ENCODE peak calls at places on chromosomes 5 and 9, in seven cellular contexts. D is psoas muscle, P is astrocyte, X is lung, N is upper lobe of right lung, G is endothelial cell of umbilical vein, S is suprapubic skin. Q is an unnamed sample.

GRCh38 chr9:6055213-6055612 is 39.8 kb upstream of the RANBP6 start:
- DNase-seq in D (no peak), P (peak), X (peak), N (no peak), G (peak), S (no peak), Q (no peak)

GRCh38 chr5:107542428-107542827 is 128.3 kb downstream of the EFNA5 start:
- DNase-seq in D (peak), P (peak), X (peak), N (peak), G (peak), S (peak), Q (peak)

GRCh38 chr9:128787583-128788156 is 617 bp downstream of the TBC1D13 start:
- DNase-seq in D (no peak), P (no peak), X (no peak), N (no peak), G (peak), S (no peak), Q (no peak)

GRCh38 chr5:136012041-136012804 is 16.6 kb upstream of the TGFBI start:
- DNase-seq in D (no peak), P (peak), X (no peak), N (no peak), G (peak), S (no peak), Q (no peak)

GRCh38 chr5:171207256-171207866 is 101.7 kb upstream of the TLX3 start:
- DNase-seq in D (no peak), P (peak), X (no peak), N (no peak), G (peak), S (no peak), Q (no peak)

GRCh38 chr9:95494416-95495371 is 22.1 kb downstream of the PTCH1 start:
- DNase-seq in D (no peak), P (peak), X (no peak), N (no peak), G (no peak), S (no peak), Q (no peak)

GRCh38 chr9:136421791-136422190 is 11.3 kb downstream of the PMPCA start:
- DNase-seq in D (no peak), P (no peak), X (no peak), N (no peak), G (no peak), S (no peak), Q (no peak)

GRCh38 chr9:7799934-7800285 is 332 bp upstream of the DMAC1 start:
- DNase-seq in D (no peak), P (no peak), X (no peak), N (no peak), G (no peak), S (no peak), Q (no peak)

GRCh38 chr5:73355083-73355482 is 93.5 kb downstream of the FOXD1 start:
- DNase-seq in D (no peak), P (peak), X (no peak), N (no peak), G (no peak), S (no peak), Q (no peak)

GRCh38 chr5:145484195-145484594 is 350.9 kb downstream of the PRELID2 start:
- DNase-seq in D (no peak), P (peak), X (no peak), N (no peak), G (peak), S (no peak), Q (no peak)

GRCh38 chr5:59813761-59814562 is 79.6 kb downstream of the PDE4D start:
- DNase-seq in D (no peak), P (peak), X (no peak), N (no peak), G (peak), S (no peak), Q (no peak)

GRCh38 chr5:1322955-1323802 is 21.7 kb downstream of the CLPTM1L start:
- DNase-seq in D (no peak), P (no peak), X (no peak), N (peak), G (no peak), S (peak), Q (peak)

GRCh38 chr9:93776873-93777272 is 178.3 kb downstream of the BARX1 start:
- DNase-seq in D (no peak), P (no peak), X (no peak), N (no peak), G (no peak), S (no peak), Q (no peak)

GRCh38 chr5:1480217-1480616 is 35.0 kb upstream of the SLC6A3 start:
- DNase-seq in D (peak), P (no peak), X (peak), N (peak), G (no peak), S (no peak), Q (no peak)

GRCh38 chr5:55668356-55668755 is 43.8 kb downstream of the SLC38A9 start:
- DNase-seq in D (no peak), P (peak), X (no peak), N (no peak), G (peak), S (no peak), Q (no peak)

GRCh38 chr9:85332487-85332886 is 409.3 kb downstream of the AGTPBP1 start:
- DNase-seq in D (no peak), P (no peak), X (no peak), N (no peak), G (peak), S (no peak), Q (no peak)
- TF ChIP-seq CTCF in D (no peak), P (peak), X (no peak), N (no peak), G (peak), S (no peak), Q (no peak)

GRCh38 chr9:121299125-121299466 is 31.1 kb downstream of the GSN start:
- DNase-seq in D (no peak), P (no peak), X (no peak), N (no peak), G (peak), S (peak), Q (peak)

GRCh38 chr9:121298016-121298538 is 30.1 kb downstream of the GSN start:
- DNase-seq in D (no peak), P (no peak), X (no peak), N (no peak), G (no peak), S (peak), Q (peak)

GRCh38 chr9:121297414-121297813 is 29.5 kb downstream of the GSN start:
- DNase-seq in D (no peak), P (no peak), X (no peak), N (no peak), G (no peak), S (peak), Q (no peak)

GRCh38 chr9:121299467-121300282 is 31.7 kb downstream of the GSN start:
- DNase-seq in D (peak), P (no peak), X (peak), N (peak), G (peak), S (peak), Q (peak)

DNA sequence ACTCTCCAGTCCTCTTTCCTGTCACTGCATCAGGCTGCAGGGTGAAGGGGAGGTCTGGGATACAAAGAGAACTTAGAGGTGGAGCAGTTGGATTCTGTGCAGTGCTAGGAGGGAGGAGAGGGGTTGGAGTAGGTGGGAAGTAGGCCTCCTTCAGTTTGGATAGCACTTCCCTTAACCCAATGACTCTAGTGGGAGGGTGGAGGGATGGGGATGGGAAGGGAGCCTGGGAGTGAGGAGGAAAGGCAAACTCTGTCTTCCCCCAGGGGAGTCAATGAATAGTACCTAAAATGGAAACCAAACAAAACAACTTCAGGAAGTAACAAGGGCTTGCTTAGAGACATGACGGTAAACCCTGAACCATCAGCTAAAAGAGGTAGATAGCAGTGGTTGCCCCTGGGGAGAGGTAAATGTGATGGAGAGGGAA is 30.7 kb downstream of the GSN start:
- DNase-seq in D (no peak), P (no peak), X (no peak), N (no peak), G (peak), S (peak), Q (peak)
- H3K27ac ChIP-seq in D (peak), P (no peak), X (peak), N (peak), G (no peak), S (peak), Q (peak)

GRCh38 chr5:11509793-11510192 is 394.5 kb downstream of the CTNND2 start:
- DNase-seq in D (no peak), P (no peak), X (no peak), N (no peak), G (no peak), S (no peak), Q (no peak)

GRCh38 chr5:11504794-11505193 is 399.5 kb downstream of the CTNND2 start:
- DNase-seq in D (no peak), P (peak), X (no peak), N (no peak), G (no peak), S (no peak), Q (no peak)

GRCh38 chr5:11507156-11507910 is 396.9 kb downstream of the CTNND2 start:
- DNase-seq in D (no peak), P (no peak), X (no peak), N (no peak), G (no peak), S (no peak), Q (no peak)

GRCh38 chr5:11502783-11503182 is 401.5 kb downstream of the CTNND2 start:
- DNase-seq in D (no peak), P (no peak), X (no peak), N (no peak), G (no peak), S (no peak), Q (no peak)

GRCh38 chr5:11504083-11504785 is 400.0 kb downstream of the CTNND2 start:
- DNase-seq in D (peak), P (peak), X (no peak), N (no peak), G (no peak), S (no peak), Q (no peak)
- H3K4me3 ChIP-seq in D (no peak), P (no peak), X (no peak), N (no peak), G (no peak), S (no peak), Q (no peak)

GRCh38 chr5:19564036-19564435 is 424.0 kb downstream of the CDH18 start:
- DNase-seq in D (no peak), P (peak), X (no peak), N (no peak), G (no peak), S (no peak), Q (no peak)

GRCh38 chr5:19568004-19568403 is 420.0 kb downstream of the CDH18 start:
- DNase-seq in D (no peak), P (no peak), X (no peak), N (no peak), G (no peak), S (no peak), Q (no peak)
- TF ChIP-seq CTCF in D (no peak), P (no peak), X (no peak), N (no peak), G (no peak), S (no peak), Q (no peak)

DNA sequence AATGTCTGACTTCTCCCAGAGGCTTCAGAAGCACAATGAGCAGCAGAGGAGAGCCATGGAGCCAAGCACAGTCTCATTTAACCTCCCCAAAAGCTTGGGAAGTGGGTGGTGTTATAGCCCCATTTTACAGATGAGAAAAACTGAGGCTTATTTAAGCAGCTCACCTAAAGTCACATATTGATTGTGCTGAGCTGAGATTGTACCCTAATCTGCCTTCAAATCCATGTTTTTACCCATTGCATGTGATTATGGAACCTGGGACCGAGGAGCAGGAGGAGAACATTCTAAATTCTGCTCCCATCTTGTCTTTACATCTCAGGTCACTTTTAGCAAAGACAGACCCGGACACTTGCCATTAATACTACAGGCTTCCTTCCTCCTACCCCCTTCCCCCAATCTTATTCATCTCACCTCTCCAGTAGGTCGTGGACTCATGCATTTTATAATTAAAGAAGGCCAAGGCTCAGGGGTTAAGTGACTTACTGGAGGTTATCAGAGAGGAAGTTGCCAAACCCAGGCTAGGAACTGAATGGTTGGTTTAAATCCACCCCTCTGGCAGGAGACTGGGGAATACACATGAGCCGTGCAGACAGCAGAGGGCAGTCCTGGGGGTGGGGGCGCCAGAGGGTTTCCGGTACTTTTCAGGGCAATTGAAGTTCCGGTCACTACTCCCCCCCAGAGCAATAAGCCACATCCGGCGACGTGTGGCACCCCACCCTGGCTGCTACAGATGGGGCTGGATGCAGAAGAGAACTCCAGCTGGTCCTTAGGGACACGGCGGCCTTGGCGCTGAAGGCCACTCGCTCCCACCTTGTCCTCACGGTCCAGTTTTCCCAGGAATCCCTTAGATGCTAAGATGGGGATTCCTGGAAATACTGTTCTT is 51.0 kb upstream of the IL17B start:
- DNase-seq in D (peak), P (no peak), X (peak), N (peak), G (peak), S (no peak), Q (peak)
- H3K27ac ChIP-seq in D (peak), P (no peak), X (peak), N (peak), G (no peak), S (peak), Q (peak)

GRCh38 chr5:167951121-167951520 is 340.3 kb upstream of the WWC1 start:
- DNase-seq in D (no peak), P (no peak), X (no peak), N (no peak), G (no peak), S (no peak), Q (no peak)
- H3K4me3 ChIP-seq in D (no peak), P (no peak), X (no peak), N (peak), G (no peak), S (no peak), Q (peak)

GRCh38 chr9:121222524-121223171 is 21.0 kb upstream of the RAB14 start:
- DNase-seq in D (no peak), P (no peak), X (no peak), N (no peak), G (peak), S (no peak), Q (no peak)
- TF ChIP-seq CTCF in D (peak), P (peak), X (peak), N (peak), G (peak), S (peak), Q (peak)

GRCh38 chr5:96781031-96781733 is 26.6 kb downstream of the ERAP1 start:
- DNase-seq in D (no peak), P (peak), X (no peak), N (no peak), G (peak), S (no peak), Q (no peak)
- H3K27ac ChIP-seq in D (no peak), P (peak), X (no peak), N (no peak), G (peak), S (no peak), Q (peak)

GRCh38 chr5:134948929-134949328 is 18.8 kb upstream of the CATSPER3 start:
- DNase-seq in D (peak), P (peak), X (no peak), N (no peak), G (peak), S (no peak), Q (no peak)
- H3K4me3 ChIP-seq in D (no peak), P (no peak), X (no peak), N (no peak), G (no peak), S (no peak), Q (no peak)

DNA sequence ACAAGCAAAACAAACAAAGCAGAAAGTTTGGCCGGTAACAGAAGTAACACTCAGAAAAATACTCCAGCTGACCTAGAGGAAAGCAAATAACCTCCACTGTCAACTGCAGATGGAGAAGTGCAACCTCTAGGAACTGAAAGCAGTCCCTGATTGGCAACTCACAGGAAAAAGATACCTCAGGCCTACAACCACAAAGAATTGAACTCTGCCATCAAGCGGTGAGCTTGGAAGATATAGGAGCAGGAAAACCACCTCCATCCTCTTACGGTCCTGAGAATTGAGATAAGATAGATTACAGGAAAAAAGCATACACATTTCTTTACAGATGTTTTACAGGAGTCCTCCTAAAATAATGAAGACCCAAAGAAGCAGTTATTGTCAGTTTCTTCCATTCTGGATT is 184.5 kb downstream of the PDZD2 start:
- DNase-seq in D (no peak), P (no peak), X (no peak), N (no peak), G (no peak), S (no peak), Q (no peak)
- TF ChIP-seq CTCF in D (no peak), P (no peak), X (no peak), N (no peak), G (no peak), S (no peak), Q (no peak)